ENCODE peak calls at places on chromosomes 3 and 15, in seven cellular contexts. Z is NT2/D1, P is cardiac muscle cell, G is ovary, O is breast epithelium, I is Panc1, Q is uterus. K is an unnamed sample.

GRCh38 chr3:123499316-123499715 is 50.4 kb upstream of the ADCY5 start:
- DNase-seq in Z (no peak), P (peak), G (no peak), O (no peak), I (no peak), Q (no peak), K (no peak)

GRCh38 chr3:24042174-24042878 is 97.2 kb downstream of the NR1D2 start:
- DNase-seq in Z (no peak), P (peak), G (no peak), O (no peak), I (no peak), Q (no peak), K (no peak)

GRCh38 chr3:186536883-186537553 is 7.2 kb downstream of the CRYGS start:
- DNase-seq in Z (no peak), P (peak), G (no peak), O (no peak), I (no peak), Q (no peak), K (no peak)

GRCh38 chr3:185658943-185659342 is 72.8 kb downstream of the SENP2 start:
- DNase-seq in Z (no peak), P (peak), G (no peak), O (no peak), I (no peak), Q (no peak), K (no peak)

GRCh38 chr3:14322667-14323295 is 79.6 kb upstream of the SLC6A6 start:
- DNase-seq in Z (no peak), P (no peak), G (no peak), O (no peak), I (no peak), Q (no peak), K (no peak)

GRCh38 chr3:178443634-178444033 is 92.6 kb upstream of the KCNMB2 start:
- DNase-seq in Z (no peak), P (peak), G (no peak), O (no peak), I (no peak), Q (no peak), K (no peak)

GRCh38 chr3:16132926-16133325 is 41.6 kb upstream of the GALNT15 start:
- DNase-seq in Z (no peak), P (peak), G (no peak), O (no peak), I (no peak), Q (peak), K (no peak)

GRCh38 chr15:83670628-83671027 is 16.7 kb downstream of the ADAMTSL3 start:
- DNase-seq in Z (no peak), P (no peak), G (no peak), O (no peak), I (no peak), Q (no peak), K (no peak)

GRCh38 chr15:75194397-75194796 is 7.3 kb upstream of the C15orf39 start:
- DNase-seq in Z (no peak), P (no peak), G (no peak), O (no peak), I (no peak), Q (no peak), K (no peak)

GRCh38 chr15:75197062-75197630 is 4.5 kb upstream of the C15orf39 start:
- DNase-seq in Z (no peak), P (no peak), G (no peak), O (no peak), I (no peak), Q (no peak), K (no peak)

GRCh38 chr15:75195766-75196241 is 5.9 kb upstream of the C15orf39 start:
- DNase-seq in Z (no peak), P (no peak), G (peak), O (no peak), I (no peak), Q (peak), K (no peak)

GRCh38 chr15:75193976-75194375 is 7.7 kb upstream of the C15orf39 start:
- DNase-seq in Z (no peak), P (no peak), G (no peak), O (no peak), I (no peak), Q (no peak), K (no peak)

GRCh38 chr15:75195122-75195765 is 6.4 kb upstream of the C15orf39 start:
- DNase-seq in Z (no peak), P (peak), G (peak), O (no peak), I (no peak), Q (peak), K (no peak)
- H3K4me3 ChIP-seq in Z (no peak), P (no peak), G (no peak), O (peak), I (no peak), Q (no peak), K (no peak)

GRCh38 chr3:150411971-150412370 is 3.9 kb downstream of the TSC22D2 start:
- DNase-seq in Z (no peak), P (peak), G (no peak), O (no peak), I (no peak), Q (no peak), K (no peak)
- H3K4me3 ChIP-seq in Z (peak), P (peak), G (peak), O (peak), I (peak), Q (peak), K (peak)

GRCh38 chr3:114741066-114741465 is 406.0 kb downstream of the ZBTB20 start:
- DNase-seq in Z (no peak), P (no peak), G (no peak), O (no peak), I (no peak), Q (no peak), K (no peak)

GRCh38 chr3:114745322-114746240 is 401.5 kb downstream of the ZBTB20 start:
- DNase-seq in Z (no peak), P (peak), G (no peak), O (no peak), I (no peak), Q (no peak), K (no peak)

GRCh38 chr3:114743746-114744145 is 403.3 kb downstream of the ZBTB20 start:
- DNase-seq in Z (no peak), P (no peak), G (no peak), O (no peak), I (no peak), Q (no peak), K (no peak)

GRCh38 chr3:114746502-114746901 is 400.6 kb downstream of the ZBTB20 start:
- DNase-seq in Z (no peak), P (no peak), G (no peak), O (no peak), I (no peak), Q (no peak), K (no peak)
- H3K4me3 ChIP-seq in Z (no peak), P (no peak), G (peak), O (peak), I (no peak), Q (peak), K (no peak)

DNA sequence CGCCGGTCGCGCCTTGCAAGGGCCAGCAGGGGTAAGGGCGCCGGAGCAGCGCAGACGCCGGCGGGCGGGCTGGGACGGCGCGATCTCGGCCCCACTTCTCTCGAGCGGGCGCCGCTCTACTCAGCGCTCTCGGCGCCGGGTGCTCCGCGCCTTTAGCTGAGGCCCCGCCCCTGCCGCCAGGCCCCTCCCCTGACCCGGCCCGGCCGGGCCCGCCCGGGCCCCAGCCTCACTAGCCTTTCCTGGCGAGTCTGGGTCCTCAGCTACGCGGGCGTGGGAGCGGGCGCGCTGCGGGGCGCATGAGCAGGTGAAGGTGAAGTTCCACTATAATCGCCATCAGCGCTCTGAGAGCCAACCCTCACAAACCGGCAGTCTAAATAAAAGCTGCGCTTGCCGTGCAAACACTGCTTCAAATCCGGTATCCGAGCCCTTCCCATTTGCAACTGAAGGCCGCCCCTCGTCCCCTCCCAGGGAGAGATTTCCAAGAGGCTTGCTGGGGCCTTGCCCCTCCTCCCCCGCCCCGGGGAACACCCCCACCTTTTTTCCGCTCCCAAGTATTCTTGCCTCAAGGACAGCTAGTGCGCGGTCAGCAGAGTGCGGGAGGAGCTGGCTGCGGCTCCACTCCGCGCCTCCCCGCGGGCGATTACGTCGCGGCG is at the start of gene RPP25:
- DNase-seq in Z (peak), P (peak), G (peak), O (peak), I (peak), Q (peak), K (no peak)
- H3K4me3 ChIP-seq in Z (peak), P (peak), G (peak), O (peak), I (peak), Q (peak), K (peak)

DNA sequence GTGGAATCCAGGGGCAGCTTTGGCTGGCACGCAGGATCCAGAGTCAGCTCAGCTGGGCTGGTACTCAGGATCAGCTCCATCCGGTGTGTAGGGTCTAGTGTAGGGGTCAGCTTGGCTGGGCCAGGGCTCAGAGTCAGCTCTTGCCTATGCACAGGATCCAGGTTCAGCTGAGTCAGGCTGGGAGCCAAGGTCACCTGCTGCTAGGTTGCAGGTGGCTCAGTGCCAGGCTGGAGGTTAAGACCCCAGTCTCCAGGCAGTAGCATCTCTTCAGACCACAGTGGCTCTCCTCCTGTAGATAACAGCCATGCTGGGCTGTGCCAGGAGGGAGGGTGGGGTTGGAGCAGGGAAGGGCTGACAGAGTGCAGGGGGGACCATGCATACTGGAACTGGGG is 1.8 kb downstream of the HYAL3 start:
- DNase-seq in Z (no peak), P (no peak), G (no peak), O (no peak), I (no peak), Q (no peak), K (no peak)
- H3K4me3 ChIP-seq in Z (no peak), P (no peak), G (no peak), O (no peak), I (no peak), Q (no peak), K (no peak)

GRCh38 chr3:197519801-197520211 is 36.0 kb downstream of the BDH1 start:
- DNase-seq in Z (no peak), P (no peak), G (no peak), O (no peak), I (no peak), Q (no peak), K (no peak)
- H3K4me3 ChIP-seq in Z (no peak), P (no peak), G (no peak), O (no peak), I (no peak), Q (no peak), K (no peak)

GRCh38 chr3:69983546-69984265 is 15.8 kb upstream of the SAMMSON start:
- DNase-seq in Z (no peak), P (no peak), G (no peak), O (no peak), I (no peak), Q (no peak), K (no peak)

GRCh38 chr3:69985266-69985665 is 14.3 kb upstream of the SAMMSON start:
- DNase-seq in Z (no peak), P (no peak), G (no peak), O (no peak), I (no peak), Q (no peak), K (no peak)

GRCh38 chr3:69987833-69988232 is 11.7 kb upstream of the SAMMSON start:
- DNase-seq in Z (no peak), P (no peak), G (no peak), O (no peak), I (no peak), Q (no peak), K (no peak)

GRCh38 chr3:69986419-69986818 is 13.1 kb upstream of the SAMMSON start:
- DNase-seq in Z (no peak), P (no peak), G (no peak), O (no peak), I (no peak), Q (no peak), K (no peak)
- H3K4me3 ChIP-seq in Z (no peak), P (no peak), G (no peak), O (no peak), I (no peak), Q (no peak), K (no peak)

GRCh38 chr3:113223831-113224240 is 12.5 kb downstream of the BOC start:
- DNase-seq in Z (no peak), P (no peak), G (no peak), O (no peak), I (no peak), Q (no peak), K (peak)
- H3K4me3 ChIP-seq in Z (no peak), P (no peak), G (no peak), O (peak), I (no peak), Q (no peak), K (no peak)

GRCh38 chr3:195911946-195912270 is 3.6 kb upstream of the TNK2 start:
- DNase-seq in Z (no peak), P (no peak), G (no peak), O (peak), I (no peak), Q (no peak), K (no peak)
- H3K4me3 ChIP-seq in Z (no peak), P (no peak), G (no peak), O (no peak), I (no peak), Q (no peak), K (no peak)